ENCODE peak calls at places on chromosomes 1 and 21, in five cellular contexts. K, H, D, C and I are unnamed samples.

GRCh38 chr21:42513151-42513984 is at the start of gene SLC37A1:
- DNase-seq in D (no peak), C (no peak), K (no peak), H (no peak), I (peak)

GRCh38 chr1:203537806-203538464 is 44.0 kb downstream of the OPTC start:
- DNase-seq in H (no peak), D (no peak), K (no peak), C (peak), I (no peak)

GRCh38 chr1:28796321-28797213 is 15.4 kb upstream of the OPRD1 start:
- DNase-seq in D (no peak), C (peak), K (no peak), H (no peak), I (no peak)

GRCh38 chr1:15062479-15063099 is 91.0 kb upstream of the TMEM51 start:
- DNase-seq in K (no peak), D (no peak), C (no peak), H (no peak), I (no peak)

GRCh38 chr1:39395357-39395831 is 96.0 kb upstream of the BMP8A start:
- DNase-seq in D (no peak), K (peak), H (no peak), C (peak), I (no peak)

GRCh38 chr1:244603498-244603897 is 49.4 kb upstream of the DESI2 start:
- DNase-seq in D (no peak), K (peak), C (peak), H (no peak), I (peak)

GRCh38 chr1:6820899-6821298 is 35.6 kb downstream of the CAMTA1 start:
- DNase-seq in K (no peak), H (no peak), C (no peak), D (no peak), I (no peak)

GRCh38 chr1:152954436-152954835 is 7.4 kb downstream of the SPRR5 start:
- DNase-seq in K (no peak), C (no peak), H (no peak), D (no peak), I (no peak)

GRCh38 chr1:111471012-111471411 is 2.8 kb upstream of the C1orf162 start:
- DNase-seq in D (peak), K (no peak), C (no peak), H (no peak), I (peak)

GRCh38 chr1:84726593-84727275 is 36.5 kb upstream of the SSX2IP start:
- DNase-seq in D (no peak), C (peak), K (peak), H (no peak), I (no peak)

GRCh38 chr1:27831568-27832410 is 1.2 kb downstream of the PPP1R8 start:
- DNase-seq in C (no peak), H (no peak), K (peak), D (no peak), I (no peak)

GRCh38 chr1:54962612-54963395 is 17.6 kb upstream of the TMEM61 start:
- DNase-seq in D (no peak), K (no peak), C (no peak), H (no peak), I (no peak)

GRCh38 chr1:183147735-183148134 is 38.3 kb upstream of the LAMC2 start:
- DNase-seq in H (no peak), D (no peak), K (no peak), C (peak), I (no peak)

GRCh38 chr1:110218739-110219138 is 8.6 kb downstream of the KCNC4 start:
- DNase-seq in C (no peak), K (no peak), D (no peak), H (no peak), I (no peak)

GRCh38 chr1:225845633-225846259 is 35.8 kb downstream of the EPHX1 start:
- DNase-seq in H (peak), K (peak), C (peak), D (peak), I (no peak)

GRCh38 chr1:161747789-161748188 is 1.8 kb upstream of the DUSP12 start:
- DNase-seq in D (no peak), C (no peak), H (no peak), K (no peak), I (no peak)

GRCh38 chr1:161127649-161128048 is 4.8 kb downstream of the DEDD start:
- DNase-seq in H (no peak), D (no peak), C (no peak), K (no peak), I (no peak)

GRCh38 chr1:103523346-103523745 is 2.2 kb upstream of the RNPC3 start:
- DNase-seq in C (no peak), D (no peak), H (no peak), K (no peak), I (no peak)

GRCh38 chr1:221381858-221382623 is 359.8 kb downstream of the DUSP10 start:
- DNase-seq in D (no peak), H (no peak), K (no peak), C (peak), I (no peak)

GRCh38 chr1:177615251-177615650 is 354.6 kb downstream of the SEC16B start:
- DNase-seq in C (no peak), K (no peak), D (no peak), H (no peak), I (no peak)

GRCh38 chr1:43481481-43481880 is 27.8 kb upstream of the HYI start:
- DNase-seq in C (peak), K (no peak), H (no peak), D (no peak), I (no peak)

GRCh38 chr1:239909894-239910293 is 181.8 kb upstream of the FMN2 start:
- DNase-seq in K (peak), D (no peak), C (peak), H (no peak), I (no peak)

GRCh38 chr1:4975856-4976255 is 321.4 kb downstream of the AJAP1 start:
- DNase-seq in H (no peak), K (no peak), D (no peak), C (no peak), I (no peak)

GRCh38 chr1:112257043-112257835 is 138.8 kb upstream of the CTTNBP2NL start:
- DNase-seq in C (no peak), K (no peak), H (no peak), D (no peak), I (no peak)

GRCh38 chr1:99005142-99005491 is 456 bp upstream of the PLPPR5 start:
- DNase-seq in D (no peak), C (no peak), H (no peak), K (no peak), I (no peak)

GRCh38 chr1:199029401-199029800 is 390.6 kb downstream of the PTPRC start:
- DNase-seq in C (peak), K (peak), D (no peak), H (no peak), I (no peak)

GRCh38 chr1:25996966-25997758 is 701 bp downstream of the PAFAH2 start:
- DNase-seq in K (peak), C (peak), H (peak), D (no peak), I (peak)

GRCh38 chr1:159009287-159009686 is 420 bp upstream of the IFI16 start:
- DNase-seq in H (no peak), D (no peak), K (no peak), C (no peak), I (no peak)

GRCh38 chr1:14011132-14011531 is 311.1 kb downstream of the PRDM2 start:
- DNase-seq in D (no peak), H (no peak), K (no peak), C (no peak), I (no peak)

GRCh38 chr1:95437011-95437410 is 203.0 kb downstream of the RWDD3 start:
- DNase-seq in K (no peak), H (no peak), C (no peak), D (no peak), I (no peak)

GRCh38 chr1:11114966-11115365 is 15.3 kb upstream of the EXOSC10 start:
- DNase-seq in K (no peak), D (no peak), H (no peak), C (no peak), I (no peak)

GRCh38 chr1:54750596-54750995 is 13.7 kb downstream of the PARS2 start:
- DNase-seq in D (no peak), K (no peak), C (no peak), H (no peak), I (no peak)

GRCh38 chr21:17463441-17463840 is 49.4 kb upstream of the CXADR start:
- DNase-seq in C (peak), K (peak), D (no peak), H (no peak), I (no peak)

GRCh38 chr21:45326169-45326833 is 38.6 kb upstream of the POFUT2 start:
- DNase-seq in D (no peak), H (no peak), C (peak), K (no peak), I (no peak)

GRCh38 chr1:87953109-87953508 is 624.4 kb downstream of the LMO4 start:
- DNase-seq in K (no peak), C (peak), D (no peak), H (no peak), I (no peak)

GRCh38 chr1:14894811-14895524 is 258.6 kb upstream of the TMEM51 start:
- DNase-seq in K (no peak), H (no peak), D (no peak), C (peak), I (no peak)

GRCh38 chr1:9865745-9866144 is 42.0 kb upstream of the CLSTN1 start:
- DNase-seq in D (no peak), C (no peak), K (no peak), H (no peak), I (no peak)

GRCh38 chr1:221063651-221064050 is 184.4 kb downstream of the HLX start:
- DNase-seq in D (no peak), H (no peak), C (no peak), K (no peak), I (no peak)

GRCh38 chr1:247746391-247746935 is 1.5 kb downstream of the OR14A2 start:
- DNase-seq in C (no peak), K (peak), D (no peak), H (no peak), I (no peak)

GRCh38 chr1:160629286-160630210 is 17.3 kb downstream of the SLAMF1 start:
- DNase-seq in K (no peak), D (peak), C (no peak), H (no peak), I (no peak)

GRCh38 chr21:32143222-32143939 is 135.5 kb downstream of the MIS18A start:
- DNase-seq in H (no peak), K (peak), C (peak), D (no peak), I (no peak)
- TF ChIP-seq CTCF in H (no peak), K (no peak), C (peak), D (no peak), I (no peak)

GRCh38 chr1:75133754-75134655 is at the start of gene LHX8:
- DNase-seq in C (no peak), H (no peak), D (no peak), K (peak), I (no peak)
- H3K4me3 ChIP-seq in C (peak), H (no peak), D (no peak), K (no peak), I (peak)

DNA sequence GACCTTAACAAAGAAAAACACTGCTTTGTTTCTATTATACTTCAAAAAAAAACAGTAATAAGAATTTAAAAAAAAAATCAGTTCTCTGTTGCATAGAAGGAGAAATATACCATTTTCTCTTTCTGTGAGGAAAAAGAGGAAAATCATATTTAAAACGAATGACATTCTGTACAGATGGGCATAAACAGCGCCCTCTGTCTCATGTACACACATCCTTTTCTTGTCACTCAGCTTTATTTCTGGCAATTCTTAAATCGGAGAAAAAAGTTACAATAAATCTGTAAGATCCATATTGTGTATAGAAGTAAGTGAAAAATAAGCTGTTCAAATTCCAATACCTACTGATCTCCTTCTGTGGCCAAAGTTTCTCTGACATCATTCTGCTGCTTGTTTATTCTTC is 245.4 kb downstream of the SMYD3 start:
- DNase-seq in D (no peak), H (no peak), C (no peak), K (no peak), I (no peak)
- TF ChIP-seq CTCF in D (no peak), H (no peak), C (no peak), K (peak), I (peak)

DNA sequence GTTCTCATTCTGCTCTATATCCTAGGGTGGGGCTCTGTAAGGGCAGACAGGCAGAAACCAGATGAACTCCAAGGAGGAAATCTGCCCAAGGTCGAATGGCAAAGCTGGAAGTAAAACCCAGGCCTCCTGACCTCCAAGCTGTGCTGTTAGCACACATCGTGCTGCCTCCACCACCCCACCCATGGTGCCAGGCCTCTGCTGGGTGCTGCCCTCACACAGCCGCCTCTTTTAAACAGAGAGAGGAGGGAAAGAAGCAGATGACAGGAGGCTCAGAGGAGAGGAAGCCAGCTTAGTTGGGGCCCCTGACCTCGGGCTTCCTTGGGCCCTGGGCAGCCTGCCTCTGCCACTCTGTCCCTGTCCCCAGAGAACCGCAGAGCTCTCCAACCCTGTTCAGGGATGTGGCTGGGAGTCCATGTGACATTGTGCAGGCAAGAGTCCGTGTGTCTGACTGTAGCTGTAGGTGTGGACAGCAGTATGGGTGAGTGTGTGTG is 1.1 kb downstream of the SYNC start:
- DNase-seq in K (no peak), C (peak), D (no peak), H (no peak), I (no peak)
- H3K4me3 ChIP-seq in K (peak), C (peak), D (no peak), H (no peak), I (no peak)

DNA sequence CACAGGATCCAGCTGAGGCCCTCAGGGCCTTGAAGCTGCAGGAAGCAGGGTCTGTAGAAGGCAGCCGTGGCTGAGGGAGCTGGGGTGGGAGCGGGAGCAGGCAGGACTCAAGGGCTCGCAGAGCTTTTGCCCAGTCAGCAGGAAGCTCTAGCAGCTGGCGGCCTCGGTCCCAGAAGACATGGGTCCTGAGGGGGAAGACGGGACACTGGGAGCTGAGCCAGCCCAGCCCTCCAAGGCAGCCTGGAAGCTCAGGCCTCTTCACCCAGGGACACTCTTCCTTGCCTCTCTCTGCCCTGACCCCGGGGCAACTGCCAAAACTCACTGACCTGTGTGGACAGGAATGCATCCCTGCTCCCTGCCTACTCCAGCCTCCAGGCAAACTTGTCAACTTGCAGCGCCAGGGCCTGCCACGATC is 8.9 kb downstream of the ADGRB2 start:
- DNase-seq in H (no peak), C (peak), D (no peak), K (no peak), I (no peak)
- TF ChIP-seq CTCF in H (no peak), C (no peak), D (no peak), K (no peak), I (no peak)